ENCODE peak calls at places on chromosomes 1 and 21, in eight cellular contexts. Q is IMR-90; L is CD8-positive, alpha-beta T cell; P is thoracic aorta; I is lower lobe of right lung; O is tibial nerve; E is colonic mucosa; K is upper lobe of right lung. B is an unnamed sample. For H3K4me1, the result is how much of the 10 kb centered on the place peaks cover.

GRCh38 chr1:24506706-24507422 is 4.2 kb downstream of the RCAN3 start:
- DNase-seq in Q (no peak), L (peak), P (no peak), I (no peak), O (no peak), E (no peak), K (no peak), B (no peak)

GRCh38 chr1:203278087-203278884 is 27.0 kb upstream of the BTG2 start:
- DNase-seq in Q (peak), L (no peak), P (peak), I (peak), O (peak), E (peak), K (peak), B (peak)

GRCh38 chr1:153763365-153764225 is 11.6 kb upstream of the SLC27A3 start:
- DNase-seq in Q (no peak), L (no peak), P (no peak), I (no peak), O (no peak), E (no peak), K (no peak), B (no peak)

GRCh38 chr1:103145449-103145848 is 37.1 kb upstream of the COL11A1 start:
- DNase-seq in Q (no peak), L (no peak), P (no peak), I (no peak), O (no peak), E (no peak), K (no peak), B (no peak)

GRCh38 chr1:3692593-3692992 is 40.3 kb downstream of the TP73 start:
- DNase-seq in Q (no peak), L (no peak), P (no peak), I (no peak), O (no peak), E (no peak), K (no peak), B (no peak)

GRCh38 chr1:204659061-204659460 is 26.5 kb downstream of the LRRN2 start:
- DNase-seq in Q (no peak), L (no peak), P (no peak), I (no peak), O (no peak), E (no peak), K (no peak), B (no peak)

GRCh38 chr21:42609806-42610205 is 43.6 kb upstream of the PDE9A start:
- DNase-seq in Q (no peak), L (peak), P (no peak), I (no peak), O (no peak), E (no peak), K (peak), B (no peak)

GRCh38 chr21:44828362-44829056 is 10.6 kb upstream of the SUMO3 start:
- DNase-seq in Q (no peak), L (no peak), P (no peak), I (no peak), O (no peak), E (no peak), K (no peak), B (no peak)

GRCh38 chr1:172135076-172135672 is 285.3 kb upstream of the C1orf105 start:
- DNase-seq in Q (no peak), L (no peak), P (no peak), I (no peak), O (no peak), E (no peak), K (no peak), B (no peak)

GRCh38 chr1:86756062-86756406 is 51.7 kb downstream of the SH3GLB1 start:
- DNase-seq in Q (no peak), L (no peak), P (no peak), I (no peak), O (no peak), E (no peak), K (no peak), B (no peak)

GRCh38 chr1:54842963-54843362 is 41.8 kb upstream of the TTC22 start:
- DNase-seq in Q (no peak), L (no peak), P (no peak), I (no peak), O (no peak), E (no peak), K (peak), B (no peak)

GRCh38 chr1:204637985-204638356 is 47.6 kb downstream of the LRRN2 start:
- DNase-seq in Q (no peak), L (no peak), P (no peak), I (no peak), O (no peak), E (peak), K (no peak), B (peak)

GRCh38 chr21:33578959-33579542 is 9.4 kb downstream of the DONSON start:
- DNase-seq in Q (peak), L (no peak), P (no peak), I (no peak), O (no peak), E (no peak), K (no peak), B (no peak)

GRCh38 chr1:119946724-119947123 is 50.4 kb upstream of the ADAM30 start:
- DNase-seq in Q (peak), L (no peak), P (no peak), I (no peak), O (no peak), E (no peak), K (no peak), B (no peak)

GRCh38 chr1:208731976-208732821 is 488.0 kb upstream of the PLXNA2 start:
- DNase-seq in Q (no peak), L (no peak), P (no peak), I (no peak), O (no peak), E (no peak), K (no peak), B (no peak)

DNA sequence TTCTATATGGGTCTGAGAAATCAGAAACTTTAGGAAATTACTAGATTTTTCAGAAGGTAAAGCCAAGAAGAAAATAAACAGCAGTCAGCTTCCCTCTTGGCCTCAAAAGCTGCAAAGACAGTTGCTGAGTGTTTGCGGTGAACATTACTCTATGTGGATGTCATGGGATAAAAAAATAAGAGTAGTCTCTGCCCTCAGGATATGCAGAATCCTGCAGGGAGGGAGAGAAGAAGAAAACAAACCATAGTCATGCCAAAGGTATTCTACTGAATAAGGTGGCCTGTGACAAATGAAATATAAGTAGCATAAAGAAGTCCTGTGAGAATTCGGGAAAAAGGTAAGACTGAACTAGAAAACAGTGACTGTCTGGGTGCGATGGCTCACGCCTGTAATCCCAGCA is 19.0 kb downstream of the YARS1 start:
- DNase-seq in Q (peak), L (no peak), P (no peak), I (no peak), O (no peak), E (no peak), K (no peak), B (no peak)
- H3K4me1 ChIP-seq in Q (under half), L (under half), P (under half), I (under half), O (under half), E (under half), K (under half), B (under half)

GRCh38 chr1:211260161-211261107 is 1.3 kb downstream of the RCOR3 start:
- DNase-seq in Q (peak), L (peak), P (peak), I (peak), O (peak), E (peak), K (peak), B (peak)
- TF ChIP-seq CTCF in Q (no peak), L (no peak), P (no peak), I (no peak), O (no peak), E (no peak), K (no peak), B (no peak)

GRCh38 chr1:1019122-1019999 is 559 bp upstream of the AGRN start:
- DNase-seq in Q (peak), L (peak), P (no peak), I (peak), O (peak), E (peak), K (peak), B (peak)
- H3K4me3 ChIP-seq in Q (peak), L (peak), P (peak), I (peak), O (peak), E (peak), K (peak), B (peak)

DNA sequence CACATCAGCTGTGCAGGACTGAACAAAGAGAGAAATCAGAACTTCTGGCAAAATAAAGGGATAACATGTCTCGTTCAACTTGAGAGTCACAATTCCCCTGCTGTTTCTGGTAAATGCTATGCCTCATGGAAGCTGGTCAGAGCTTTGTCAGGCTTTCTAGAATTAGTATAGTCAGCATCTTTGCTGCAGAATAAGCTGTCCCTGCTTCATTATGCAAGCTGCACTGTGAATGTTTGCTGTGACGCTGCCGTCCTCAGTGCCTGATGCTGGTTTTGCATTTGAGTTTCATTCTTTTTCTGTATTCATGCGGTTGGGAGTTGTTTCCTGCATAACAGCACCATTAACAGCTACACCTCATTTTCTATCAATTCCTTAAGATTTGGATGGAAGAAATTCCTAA is 96.4 kb upstream of the KCNJ6 start:
- DNase-seq in Q (no peak), L (no peak), P (no peak), I (no peak), O (no peak), E (no peak), K (no peak), B (no peak)
- H3K4me1 ChIP-seq in Q (under half), L (under half), P (under half), I (under half), O (under half), E (under half), K (under half), B (under half)

GRCh38 chr1:70617728-70618127 is 206.7 kb downstream of the CTH start:
- DNase-seq in Q (no peak), L (no peak), P (no peak), I (no peak), O (no peak), E (no peak), K (no peak), B (no peak)
- TF ChIP-seq CTCF in Q (no peak), L (no peak), P (no peak), I (no peak), O (no peak), E (no peak), K (no peak), B (no peak)

DNA sequence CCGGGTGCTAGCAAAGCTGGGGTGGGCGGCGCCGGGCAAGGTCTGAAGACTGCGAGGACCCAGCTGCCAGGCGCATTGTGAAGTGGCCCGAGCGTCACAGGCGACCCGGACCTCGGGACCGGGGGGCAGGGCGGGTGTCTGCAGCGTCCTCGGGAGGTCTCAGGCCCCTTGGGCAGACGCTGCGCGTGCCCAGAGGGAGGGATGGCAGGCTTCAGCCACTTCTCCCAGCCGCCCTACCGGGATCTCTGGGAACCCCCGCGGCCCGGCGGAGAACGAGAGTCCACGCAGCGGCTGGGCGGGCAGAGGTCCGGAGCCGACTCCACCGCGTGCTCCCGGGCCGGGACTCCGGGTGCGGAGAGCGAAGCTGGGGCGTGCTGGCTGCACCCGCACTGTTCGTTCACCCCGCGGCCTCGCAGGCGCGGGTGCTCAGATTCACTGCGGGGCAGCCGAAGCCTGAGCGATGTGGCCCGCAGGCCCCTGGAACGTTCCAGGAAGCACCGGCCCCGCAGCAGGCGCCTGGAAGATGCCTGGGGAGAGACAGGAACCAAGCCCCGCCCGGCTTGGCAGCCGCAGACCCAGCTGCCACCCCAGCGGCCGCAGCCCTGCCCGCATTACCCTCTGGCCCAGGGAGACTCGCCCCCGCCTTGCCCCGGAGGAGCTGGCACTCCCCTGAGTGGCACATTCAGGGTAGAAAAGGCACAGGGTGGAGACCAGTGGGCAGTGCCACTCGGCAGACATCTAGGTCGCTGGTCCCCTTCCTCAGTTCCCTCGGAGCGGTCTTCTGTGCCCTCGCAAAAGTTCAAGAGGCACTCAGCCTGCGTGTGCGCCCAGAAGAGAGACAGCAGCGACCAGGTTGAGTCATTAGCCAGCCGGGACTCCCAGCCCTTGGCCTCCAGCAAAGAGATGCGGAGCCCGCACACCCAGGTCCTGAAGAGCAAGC is at the start of gene CCDC185:
- DNase-seq in Q (no peak), L (no peak), P (no peak), I (peak), O (no peak), E (no peak), K (peak), B (no peak)
- H3K4me3 ChIP-seq in Q (peak), L (no peak), P (peak), I (peak), O (peak), E (peak), K (peak), B (peak)

DNA sequence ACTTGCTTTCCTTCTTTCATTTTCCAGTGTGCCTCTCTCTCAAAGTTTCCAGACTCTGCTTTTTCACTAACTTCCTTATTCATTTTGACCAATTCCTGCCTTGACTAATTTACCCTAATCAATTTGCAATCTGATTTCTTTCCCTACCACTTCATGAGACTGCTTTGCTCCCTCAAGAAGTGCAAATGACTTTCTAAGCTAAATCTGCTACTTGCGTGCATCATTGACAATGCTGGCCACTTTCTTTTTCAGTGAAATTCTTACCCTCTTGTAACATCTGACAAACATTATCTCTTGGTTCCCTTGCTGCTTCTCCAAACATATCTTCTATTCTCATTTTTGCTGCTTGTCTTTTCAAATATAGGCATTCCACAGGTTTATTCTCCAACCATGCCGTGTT is 659.8 kb downstream of the USP25 start:
- DNase-seq in Q (no peak), L (no peak), P (no peak), I (no peak), O (no peak), E (no peak), K (no peak), B (no peak)
- H3K4me1 ChIP-seq in Q (under half), L (under half), P (under half), I (under half), O (under half), E (under half), K (under half), B (under half)

DNA sequence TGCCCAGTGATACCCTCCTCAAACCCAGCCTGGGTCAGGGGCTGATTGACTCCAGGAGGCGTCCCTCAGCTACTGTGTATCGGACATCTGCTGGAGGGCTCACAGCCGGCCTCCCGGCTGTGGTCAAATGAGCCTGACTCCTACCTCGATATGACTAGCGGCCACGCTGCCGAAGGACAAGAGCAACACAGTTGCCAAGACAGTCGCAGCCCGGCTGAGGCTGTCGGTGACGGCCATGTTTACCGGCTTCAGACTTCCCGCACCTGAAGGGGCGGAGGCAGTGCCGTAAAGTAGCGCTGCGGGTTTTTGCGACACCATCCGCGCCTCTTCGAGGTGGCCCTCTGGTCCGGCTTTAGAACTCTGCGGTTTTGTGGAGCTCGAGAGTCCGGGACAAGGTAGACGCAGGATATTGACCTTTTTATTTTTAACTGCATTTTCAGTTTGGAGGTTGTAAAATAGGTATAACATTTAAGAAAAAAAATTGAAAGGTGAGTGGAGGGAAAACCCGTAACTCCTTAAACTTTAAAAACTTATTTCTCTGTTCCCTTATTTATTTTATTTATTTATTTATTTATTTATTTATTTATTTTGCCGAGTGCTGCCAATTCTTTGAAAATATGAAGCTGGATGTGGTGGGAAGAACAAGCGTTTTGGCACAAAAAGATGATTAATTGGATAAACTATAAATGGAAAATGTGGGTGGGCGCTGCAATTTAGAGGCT is at the start of gene PIGK:
- DNase-seq in Q (peak), L (peak), P (peak), I (peak), O (peak), E (peak), K (peak), B (peak)
- TF ChIP-seq CTCF in Q (no peak), L (no peak), P (no peak), I (no peak), O (no peak), E (no peak), K (peak), B (no peak)

GRCh38 chr1:179142889-179143299 is 61.0 kb downstream of the TOR3A start:
- DNase-seq in Q (peak), L (no peak), P (no peak), I (no peak), O (no peak), E (no peak), K (no peak), B (no peak)
- H3K4me3 ChIP-seq in Q (peak), L (no peak), P (peak), I (peak), O (peak), E (peak), K (peak), B (peak)

B was measured in sigmoid colon.